ENCODE peak calls at places on chromosomes 1 and 21, in eight cellular contexts. R, S, K, E, P, Z, Y and U are unnamed samples. For H3K36me3, the result is how much of the 10 kb centered on the place peaks cover.

GRCh38 chr1:181551249-181551648 is 67.9 kb downstream of the CACNA1E start:
- DNase-seq in R (no peak), S (peak), K (no peak), E (no peak), P (peak), Z (no peak), Y (no peak), U (peak)

GRCh38 chr1:71656902-71657301 is 576.1 kb upstream of the ZRANB2 start:
- DNase-seq in R (no peak), S (peak), K (no peak), E (no peak), P (no peak), Z (no peak), Y (no peak), U (no peak)

GRCh38 chr1:156766288-156767100 is 841 bp upstream of the PRCC start:
- DNase-seq in R (no peak), S (no peak), K (peak), E (no peak), P (peak), Z (no peak), Y (no peak), U (no peak)

GRCh38 chr1:244406337-244406736 is 45.4 kb downstream of the ADSS2 start:
- DNase-seq in R (no peak), S (no peak), K (no peak), E (no peak), P (no peak), Z (no peak), Y (no peak), U (no peak)

GRCh38 chr1:170675825-170676224 is 11.9 kb downstream of the PRRX1 start:
- DNase-seq in R (no peak), S (no peak), K (no peak), E (no peak), P (no peak), Z (no peak), Y (no peak), U (no peak)

GRCh38 chr1:168665975-168666374 is 63.0 kb downstream of the DPT start:
- DNase-seq in R (no peak), S (no peak), K (no peak), E (no peak), P (no peak), Z (no peak), Y (no peak), U (no peak)

GRCh38 chr1:16921391-16922185 is at the start of gene CROCC:
- DNase-seq in R (no peak), S (peak), K (peak), E (no peak), P (no peak), Z (no peak), Y (peak), U (peak)

GRCh38 chr21:45994738-45995685 is 13.4 kb downstream of the COL6A1 start:
- DNase-seq in R (no peak), S (no peak), K (no peak), E (peak), P (peak), Z (no peak), Y (peak), U (no peak)

GRCh38 chr1:222522105-222522915 is 25.6 kb downstream of the HHIPL2 start:
- DNase-seq in R (no peak), S (no peak), K (peak), E (no peak), P (no peak), Z (no peak), Y (no peak), U (no peak)

GRCh38 chr1:201546093-201546492 is 7.2 kb downstream of the NAV1 start:
- DNase-seq in R (peak), S (no peak), K (peak), E (no peak), P (no peak), Z (no peak), Y (no peak), U (peak)

GRCh38 chr1:174153085-174153824 is 6.1 kb upstream of the RABGAP1L start:
- DNase-seq in R (no peak), S (no peak), K (peak), E (no peak), P (no peak), Z (no peak), Y (no peak), U (no peak)

GRCh38 chr1:168443356-168443755 is 100.4 kb downstream of the XCL2 start:
- DNase-seq in R (no peak), S (no peak), K (no peak), E (no peak), P (no peak), Z (no peak), Y (no peak), U (no peak)

GRCh38 chr1:50978144-50978851 is 8.3 kb downstream of the CDKN2C start:
- DNase-seq in R (peak), S (peak), K (peak), E (peak), P (peak), Z (peak), Y (peak), U (peak)

GRCh38 chr21:25638634-25639166 is 358 bp upstream of the JAM2 start:
- DNase-seq in R (no peak), S (peak), K (no peak), E (no peak), P (no peak), Z (no peak), Y (no peak), U (no peak)

GRCh38 chr1:89804646-89805237 is 16.1 kb upstream of the LRRC8D start:
- DNase-seq in R (peak), S (peak), K (peak), E (peak), P (peak), Z (peak), Y (peak), U (peak)

GRCh38 chr1:154945962-154946850 is 9.7 kb upstream of the PMVK start:
- DNase-seq in R (no peak), S (no peak), K (no peak), E (no peak), P (no peak), Z (no peak), Y (no peak), U (no peak)

GRCh38 chr21:33246963-33247362 is 17.2 kb downstream of the IFNAR2 start:
- DNase-seq in R (no peak), S (no peak), K (no peak), E (no peak), P (no peak), Z (no peak), Y (no peak), U (no peak)
- H3K36me3 ChIP-seq in R (under half), S (under half), K (under half), E (under half), P (under half), Z (half or more), Y (half or more), U (under half)

GRCh38 chr1:41173651-41174050 is 68.5 kb downstream of the SCMH1 start:
- DNase-seq in R (no peak), S (no peak), K (no peak), E (no peak), P (no peak), Z (no peak), Y (no peak), U (no peak)
- H3K36me3 ChIP-seq in R (under half), S (under half), K (under half), E (under half), P (under half), Z (under half), Y (under half), U (under half)

DNA sequence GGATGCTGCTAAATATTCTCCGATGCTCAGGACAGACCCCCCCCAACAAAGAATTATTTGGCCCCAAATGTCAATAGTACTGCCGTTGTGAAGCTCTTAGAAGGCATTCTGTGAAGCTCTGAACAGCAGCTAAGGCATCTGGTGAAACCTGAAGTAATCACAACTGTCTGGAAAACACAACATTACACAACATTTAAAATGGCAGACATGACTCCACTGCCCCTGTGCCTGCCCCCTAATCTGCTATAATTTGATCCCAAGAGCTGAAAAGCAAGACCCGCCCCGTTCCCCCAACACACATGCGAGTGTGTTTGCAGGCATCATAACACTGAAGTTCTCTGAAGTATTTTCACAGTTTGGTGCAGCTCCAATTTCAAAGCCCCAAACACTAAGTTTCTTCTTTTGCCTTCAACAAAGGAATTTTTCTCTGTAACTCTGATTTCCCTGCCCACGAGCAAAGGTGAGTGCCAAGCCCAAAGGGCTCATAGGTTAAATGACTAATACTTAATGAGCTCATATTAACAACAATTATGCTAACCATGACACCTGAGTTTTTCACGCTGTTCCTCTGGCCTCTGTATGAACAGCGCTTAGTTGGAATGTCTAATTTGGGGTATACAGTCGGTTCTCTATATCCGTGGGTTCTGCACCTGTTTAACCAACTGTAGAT is 129.3 kb downstream of the CLIC6 start:
- DNase-seq in R (peak), S (no peak), K (peak), E (no peak), P (no peak), Z (no peak), Y (no peak), U (no peak)
- H3K36me3 ChIP-seq in R (under half), S (under half), K (under half), E (under half), P (under half), Z (under half), Y (under half), U (under half)

DNA sequence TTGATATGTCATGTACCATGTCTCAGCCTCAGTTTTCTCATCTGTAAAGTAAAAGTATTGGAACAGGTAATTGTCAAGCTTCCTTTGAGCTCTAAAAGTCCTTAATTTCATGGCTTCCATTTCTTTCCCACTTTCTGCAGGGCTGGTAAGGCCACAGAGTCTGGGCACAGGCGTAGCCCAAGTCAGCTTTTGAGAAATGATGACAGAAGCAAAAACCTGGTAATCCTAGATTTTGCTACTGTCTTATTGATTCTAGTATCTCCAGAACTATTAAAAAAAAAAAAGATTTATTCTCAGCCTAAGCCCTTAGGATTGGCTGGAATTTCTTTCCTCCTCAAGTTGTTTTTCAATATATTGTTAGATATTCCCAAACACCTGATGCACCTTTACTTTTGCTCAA is 31.3 kb downstream of the PLXNA2 start:
- DNase-seq in R (no peak), S (no peak), K (no peak), E (no peak), P (no peak), Z (no peak), Y (no peak), U (no peak)
- H3K36me3 ChIP-seq in R (under half), S (under half), K (under half), E (under half), P (under half), Z (under half), Y (under half), U (under half)